ENCODE peak calls at places on chromosome 11, in four cellular contexts. Z is left lung, M is progenitor cell of endocrine pancreas, A is GOT3. R is an unnamed sample.

GRCh38 chr11:58577441-58578135 is 1.3 kb upstream of the ZFP91 start:
- DNase-seq in Z (peak), M (no peak), A (no peak), R (peak)

GRCh38 chr11:32870676-32871075 is 21.9 kb upstream of the QSER1 start:
- DNase-seq in Z (no peak), M (no peak), A (no peak), R (no peak)

GRCh38 chr11:130068546-130068985 is 1.1 kb upstream of the APLP2 start:
- DNase-seq in Z (no peak), M (no peak), A (no peak), R (no peak)

GRCh38 chr11:109291553-109291952 is 130.4 kb upstream of the C11orf87 start:
- DNase-seq in Z (no peak), M (no peak), A (no peak), R (no peak)

GRCh38 chr11:117820071-117820470 is 4.5 kb downstream of the FXYD2 start:
- DNase-seq in Z (peak), M (no peak), A (no peak), R (no peak)

GRCh38 chr11:39673994-39674393 is 1785.5 kb downstream of the LRRC4C start:
- DNase-seq in Z (no peak), M (no peak), A (no peak), R (no peak)

GRCh38 chr11:64524534-64525042 is 66.4 kb upstream of the SLC22A12 start:
- DNase-seq in Z (peak), M (no peak), A (no peak), R (no peak)

GRCh38 chr11:18394928-18395734 is 768 bp downstream of the LDHA start:
- DNase-seq in Z (no peak), M (no peak), A (no peak), R (no peak)

GRCh38 chr11:130454495-130455262 is 6.2 kb downstream of the ADAMTS15 start:
- DNase-seq in Z (no peak), M (no peak), A (no peak), R (no peak)

GRCh38 chr11:66388746-66389386 is 17.3 kb upstream of the SLC29A2 start:
- DNase-seq in Z (peak), M (no peak), A (peak), R (no peak)

GRCh38 chr11:85772700-85773099 is 38.2 kb downstream of the SYTL2 start:
- DNase-seq in Z (no peak), M (no peak), A (no peak), R (no peak)

GRCh38 chr11:47087801-47088200 is 88.9 kb downstream of the ARFGAP2 start:
- DNase-seq in Z (no peak), M (no peak), A (no peak), R (no peak)

GRCh38 chr11:64121637-64122410 is 44.1 kb downstream of the MACROD1 start:
- DNase-seq in Z (no peak), M (no peak), A (no peak), R (no peak)

GRCh38 chr11:64954201-64954600 is 17.7 kb downstream of the MAJIN start:
- DNase-seq in Z (no peak), M (no peak), A (no peak), R (no peak)

GRCh38 chr11:36462321-36462720 is 47.8 kb downstream of the TRAF6 start:
- DNase-seq in Z (peak), M (no peak), A (no peak), R (no peak)